ENCODE peak calls at places on chromosomes 12 and 14, in six cellular contexts. U, X, S, V, N and F are unnamed samples.
A peak's percentile ranks its signal among the peaks of the same experiment; 100 is the strongest.

GRCh38 chr14:36295642-36296627 is 24.5 kb downstream of the MBIP start:
- DNase-seq in U (no peak), X (no peak), S (no peak), V (no peak), N (no peak), F (no peak)

GRCh38 chr12:93938921-93939320 is 209.5 kb upstream of the PLXNC1 start:
- DNase-seq in U (no peak), X (no peak), S (no peak), V (no peak), N (no peak), F (no peak)

GRCh38 chr12:106187155-106187789 is 48.5 kb upstream of the NUAK1 start:
- DNase-seq in U (no peak), X (no peak), S (no peak), V (no peak), N (no peak), F (no peak)

GRCh38 chr12:1830981-1831930 is 10.9 kb downstream of the LRTM2 start:
- DNase-seq in U (peak; percentile 93), X (no peak), S (no peak), V (peak; percentile 86), N (no peak), F (peak; percentile 75)

GRCh38 chr14:41022932-41023331 is 583.7 kb upstream of the LRFN5 start:
- DNase-seq in U (no peak), X (no peak), S (no peak), V (no peak), N (no peak), F (peak; percentile 10)

GRCh38 chr12:55982319-55982936 is 8.6 kb downstream of the RAB5B start:
- DNase-seq in U (no peak), X (no peak), S (no peak), V (no peak), N (no peak), F (no peak)

GRCh38 chr12:16358896-16359295 is 11.5 kb downstream of the MGST1 start:
- DNase-seq in U (no peak), X (no peak), S (no peak), V (no peak), N (peak; percentile 7), F (no peak)

GRCh38 chr12:65566776-65567175 is 257.5 kb upstream of the HMGA2 start:
- DNase-seq in U (no peak), X (no peak), S (no peak), V (no peak), N (peak; percentile 66), F (no peak)

GRCh38 chr12:132838464-132839080 is 9.9 kb upstream of the GOLGA3 start:
- DNase-seq in U (no peak), X (no peak), S (no peak), V (no peak), N (no peak), F (no peak)

GRCh38 chr12:70910666-70911065 is 9.9 kb downstream of the PTPRR start:
- DNase-seq in U (no peak), X (no peak), S (no peak), V (no peak), N (no peak), F (no peak)

GRCh38 chr14:69693145-69693544 is 73.8 kb upstream of the SRSF5 start:
- DNase-seq in U (peak; percentile 48), X (peak; percentile 78), S (peak; percentile 95), V (no peak), N (no peak), F (no peak)

GRCh38 chr14:101362529-101363260 is 198.6 kb upstream of the DIO3 start:
- DNase-seq in U (no peak), X (no peak), S (no peak), V (no peak), N (no peak), F (no peak)

GRCh38 chr12:66952668-66953067 is 273.8 kb upstream of the GRIP1 start:
- DNase-seq in U (no peak), X (no peak), S (no peak), V (no peak), N (no peak), F (no peak)

GRCh38 chr12:96861656-96862055 is 45.4 kb upstream of the NEDD1 start:
- DNase-seq in U (no peak), X (no peak), S (no peak), V (no peak), N (no peak), F (no peak)

GRCh38 chr14:35336171-35337073 is 44.2 kb downstream of the PSMA6 start:
- DNase-seq in U (peak; percentile 94), X (no peak), S (no peak), V (peak; percentile 90), N (peak; percentile 95), F (peak; percentile 97)

GRCh38 chr14:69259176-69259530 is 805 bp upstream of the GALNT16 start:
- DNase-seq in U (no peak), X (no peak), S (no peak), V (no peak), N (no peak), F (no peak)

GRCh38 chr12:113227169-113227568 is 5.9 kb downstream of the TPCN1 start:
- DNase-seq in U (no peak), X (no peak), S (no peak), V (no peak), N (no peak), F (no peak)

GRCh38 chr12:13273850-13274249 is 77.3 kb downstream of the EMP1 start:
- DNase-seq in U (no peak), X (no peak), S (no peak), V (no peak), N (no peak), F (no peak)

GRCh38 chr12:60689137-60689536 is 1093.3 kb downstream of the SLC16A7 start:
- DNase-seq in U (no peak), X (no peak), S (no peak), V (no peak), N (no peak), F (no peak)

GRCh38 chr12:122872815-122873361 is 23.0 kb downstream of the VPS37B start:
- DNase-seq in U (peak; percentile 43), X (no peak), S (no peak), V (no peak), N (no peak), F (no peak)

GRCh38 chr14:105864651-105865265 is 338.4 kb downstream of the TMEM121 start:
- DNase-seq in U (peak; percentile 23), X (no peak), S (no peak), V (no peak), N (no peak), F (no peak)

GRCh38 chr12:66726531-66726930 is 47.7 kb upstream of the GRIP1 start:
- DNase-seq in U (no peak), X (no peak), S (no peak), V (no peak), N (no peak), F (no peak)

GRCh38 chr14:90785474-90785873 is 30.8 kb downstream of the TTC7B start:
- DNase-seq in U (peak; percentile 46), X (no peak), S (no peak), V (no peak), N (no peak), F (peak; percentile 59)

GRCh38 chr12:27710592-27711311 is at the start of gene MRPS35:
- DNase-seq in U (peak; percentile 92), X (peak; percentile 74), S (peak; percentile 85), V (peak; percentile 94), N (peak; percentile 94), F (peak; percentile 86)

GRCh38 chr14:52146504-52146903 is 77.6 kb upstream of the NID2 start:
- DNase-seq in U (no peak), X (no peak), S (no peak), V (no peak), N (peak; percentile 23), F (no peak)

GRCh38 chr14:51087024-51087423 is 7.9 kb downstream of the TRIM9 start:
- DNase-seq in U (no peak), X (no peak), S (no peak), V (peak; percentile 83), N (no peak), F (peak; percentile 6)

GRCh38 chr12:51678086-51678724 is 87.2 kb downstream of the SCN8A start:
- DNase-seq in U (peak; percentile 34), X (peak; percentile 1), S (peak; percentile 61), V (peak; percentile 4), N (peak; percentile 57), F (peak; percentile 68)

GRCh38 chr12:77130193-77130592 is 64.8 kb upstream of the E2F7 start:
- DNase-seq in U (no peak), X (no peak), S (no peak), V (no peak), N (no peak), F (no peak)

GRCh38 chr14:91388551-91388975 is 29.1 kb downstream of the CCDC88C start:
- DNase-seq in U (no peak), X (no peak), S (no peak), V (no peak), N (peak; percentile 21), F (peak; percentile 22)